ENCODE peak calls at places on chromosomes 12 and 14, in six cellular contexts. T is prostate gland, B is suprapubic skin, W is ovary, J is uterus, Y is sigmoid colon. H is an unnamed sample.

GRCh38 chr14:51792819-51793218 is 67.6 kb upstream of the GNG2 start:
- DNase-seq in T (no peak), B (no peak), W (no peak), J (no peak), Y (no peak), H (no peak)

GRCh38 chr14:89298056-89298834 is 118.8 kb downstream of the FOXN3 start:
- DNase-seq in T (peak), B (no peak), W (no peak), J (no peak), Y (no peak), H (no peak)

GRCh38 chr14:85437143-85437542 is 92.8 kb upstream of the FLRT2 start:
- DNase-seq in T (peak), B (no peak), W (no peak), J (no peak), Y (no peak), H (no peak)

GRCh38 chr14:33062881-33063280 is 124.2 kb downstream of the NPAS3 start:
- DNase-seq in T (no peak), B (no peak), W (no peak), J (no peak), Y (no peak), H (no peak)

GRCh38 chr14:23057757-23058653 is 685 bp upstream of the CDH24 start:
- DNase-seq in T (peak), B (peak), W (peak), J (peak), Y (peak), H (peak)

GRCh38 chr12:64320611-64321010 is 69.9 kb downstream of the C12orf56 start:
- DNase-seq in T (no peak), B (no peak), W (no peak), J (no peak), Y (no peak), H (no peak)

GRCh38 chr12:25020621-25021243 is 71.8 kb upstream of the BCAT1 start:
- DNase-seq in T (no peak), B (no peak), W (no peak), J (no peak), Y (no peak), H (no peak)

GRCh38 chr14:69268223-69268622 is 8.3 kb downstream of the GALNT16 start:
- DNase-seq in T (no peak), B (no peak), W (no peak), J (no peak), Y (no peak), H (no peak)

GRCh38 chr12:63882844-63883243 is 38.3 kb downstream of the SRGAP1 start:
- DNase-seq in T (no peak), B (no peak), W (no peak), J (no peak), Y (no peak), H (no peak)

GRCh38 chr14:68627868-68628604 is 164.8 kb downstream of the ZFP36L1 start:
- DNase-seq in T (peak), B (no peak), W (no peak), J (no peak), Y (no peak), H (peak)

GRCh38 chr12:89470741-89471504 is 53.7 kb downstream of the GALNT4 start:
- DNase-seq in T (no peak), B (no peak), W (no peak), J (no peak), Y (no peak), H (no peak)

GRCh38 chr14:23694085-23694975 is 58.2 kb downstream of the DHRS2 start:
- DNase-seq in T (no peak), B (no peak), W (peak), J (no peak), Y (no peak), H (no peak)

GRCh38 chr14:53391631-53392030 is 238.5 kb upstream of the DDHD1 start:
- DNase-seq in T (no peak), B (no peak), W (no peak), J (no peak), Y (no peak), H (no peak)

GRCh38 chr14:90721619-90722305 is 94.5 kb downstream of the TTC7B start:
- DNase-seq in T (no peak), B (no peak), W (no peak), J (no peak), Y (no peak), H (no peak)

GRCh38 chr14:22008766-22009165 is 335.1 kb upstream of the OR4E1 start:
- DNase-seq in T (no peak), B (no peak), W (no peak), J (no peak), Y (no peak), H (no peak)

GRCh38 chr12:41013921-41014642 is 174.0 kb upstream of the PDZRN4 start:
- DNase-seq in T (no peak), B (no peak), W (no peak), J (no peak), Y (no peak), H (no peak)

GRCh38 chr12:13444076-13444475 is 247.6 kb downstream of the EMP1 start:
- DNase-seq in T (no peak), B (no peak), W (no peak), J (no peak), Y (no peak), H (no peak)

GRCh38 chr14:91374897-91375747 is 42.5 kb downstream of the CCDC88C start:
- DNase-seq in T (peak), B (no peak), W (no peak), J (no peak), Y (no peak), H (no peak)

GRCh38 chr14:23793532-23793931 is 157.4 kb downstream of the DHRS2 start:
- DNase-seq in T (no peak), B (no peak), W (no peak), J (no peak), Y (no peak), H (no peak)

DNA sequence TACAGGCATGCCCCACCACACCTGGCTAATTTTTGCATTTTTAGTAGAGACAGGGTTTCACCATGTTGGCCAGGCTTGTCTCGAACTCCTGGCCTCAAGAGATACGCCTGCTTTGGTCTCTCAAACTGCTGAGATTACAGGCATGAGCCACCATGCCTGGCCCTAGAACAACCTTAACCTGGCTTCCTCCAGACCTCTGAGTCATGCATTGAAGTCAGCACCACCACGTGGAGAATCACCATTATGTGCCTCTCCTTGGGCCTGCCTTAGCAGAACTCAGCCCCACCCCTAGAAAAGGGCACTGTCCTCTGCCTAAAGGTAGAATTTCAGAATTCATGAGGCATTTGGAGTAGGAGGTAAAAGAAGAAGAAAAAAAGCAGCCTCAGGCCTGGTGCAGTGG is 49.0 kb downstream of the LIMA1 start:
- DNase-seq in T (no peak), B (no peak), W (no peak), J (no peak), Y (no peak), H (no peak)
- H3K27ac ChIP-seq in T (no peak), B (no peak), W (no peak), J (no peak), Y (no peak), H (no peak)

GRCh38 chr14:74904623-74905503 is 18.2 kb downstream of the RPS6KL1 start:
- DNase-seq in T (no peak), B (no peak), W (no peak), J (no peak), Y (no peak), H (peak)
- TF ChIP-seq POLR2A in T (no peak), B (no peak), W (no peak), J (no peak), Y (no peak), H (no peak)

DNA sequence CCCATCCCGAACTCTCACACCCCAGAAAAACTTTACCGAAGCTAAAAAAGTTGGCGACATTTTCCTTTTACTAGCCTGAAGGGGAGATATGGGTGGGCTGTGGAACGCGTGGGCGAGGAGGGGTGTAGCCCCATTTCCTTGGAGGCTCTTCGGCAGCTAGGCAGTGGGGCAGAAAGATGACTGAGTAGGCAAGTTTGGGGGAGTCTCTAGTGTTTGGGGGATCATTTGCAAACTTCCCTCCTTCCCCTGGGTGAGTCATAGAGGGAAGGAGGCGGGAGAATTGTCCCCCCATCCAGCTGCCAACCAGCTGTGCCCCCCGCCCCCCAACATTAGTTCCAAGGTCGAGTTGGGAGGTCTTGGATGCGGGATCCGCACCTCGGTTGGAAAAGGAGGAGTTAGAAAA is 2.3 kb downstream of the GLI1 start:
- DNase-seq in T (no peak), B (no peak), W (no peak), J (no peak), Y (no peak), H (no peak)
- H3K27ac ChIP-seq in T (peak), B (peak), W (peak), J (peak), Y (peak), H (peak)

GRCh38 chr12:88035271-88035906 is 6.2 kb upstream of the C12orf50 start:
- DNase-seq in T (peak), B (peak), W (peak), J (peak), Y (peak), H (peak)
- TF ChIP-seq POLR2A in T (peak), B (peak), W (peak), J (peak), Y (peak), H (peak)

GRCh38 chr12:67765969-67766368 is 117.4 kb downstream of the DYRK2 start:
- DNase-seq in T (no peak), B (no peak), W (no peak), J (no peak), Y (no peak), H (no peak)

GRCh38 chr12:67764055-67764454 is 115.5 kb downstream of the DYRK2 start:
- DNase-seq in T (no peak), B (no peak), W (no peak), J (no peak), Y (no peak), H (no peak)

GRCh38 chr12:67760586-67761275 is 112.2 kb downstream of the DYRK2 start:
- DNase-seq in T (no peak), B (no peak), W (no peak), J (no peak), Y (no peak), H (no peak)

GRCh38 chr12:67766370-67766769 is 117.8 kb downstream of the DYRK2 start:
- DNase-seq in T (no peak), B (no peak), W (no peak), J (no peak), Y (no peak), H (no peak)

GRCh38 chr12:67764946-67765619 is 116.5 kb downstream of the DYRK2 start:
- DNase-seq in T (no peak), B (no peak), W (no peak), J (no peak), Y (no peak), H (no peak)
- H3K27ac ChIP-seq in T (no peak), B (no peak), W (no peak), J (no peak), Y (no peak), H (no peak)

GRCh38 chr12:30695327-30696102 is at the start of gene IPO8:
- DNase-seq in T (peak), B (peak), W (peak), J (peak), Y (peak), H (peak)
- TF ChIP-seq POLR2A in T (no peak), B (no peak), W (peak), J (no peak), Y (no peak), H (no peak)

GRCh38 chr12:115374480-115375187 is 690.7 kb upstream of the TBX3 start:
- DNase-seq in T (no peak), B (no peak), W (no peak), J (no peak), Y (no peak), H (no peak)

GRCh38 chr12:115377230-115377629 is 693.3 kb upstream of the TBX3 start:
- DNase-seq in T (no peak), B (no peak), W (no peak), J (no peak), Y (no peak), H (no peak)

GRCh38 chr12:115378296-115378695 is 694.3 kb upstream of the TBX3 start:
- DNase-seq in T (no peak), B (no peak), W (no peak), J (no peak), Y (no peak), H (no peak)

GRCh38 chr12:115377781-115378180 is 693.8 kb upstream of the TBX3 start:
- DNase-seq in T (no peak), B (no peak), W (no peak), J (no peak), Y (no peak), H (no peak)

GRCh38 chr12:115375188-115375991 is 691.4 kb upstream of the TBX3 start:
- DNase-seq in T (no peak), B (no peak), W (no peak), J (no peak), Y (no peak), H (no peak)
- H3K27ac ChIP-seq in T (no peak), B (no peak), W (no peak), J (no peak), Y (no peak), H (no peak)

H was measured in testis.